ENCODE peak calls at places on chromosomes 3 and 15, in five cellular contexts. J, O, Y, L and X are unnamed samples.

GRCh38 chr3:55662683-55663082 is 175.6 kb upstream of the WNT5A start:
- DNase-seq in J (no peak), O (no peak), Y (no peak), L (no peak), X (no peak)

GRCh38 chr3:55445551-55445950 is 41.6 kb downstream of the WNT5A start:
- DNase-seq in J (no peak), O (no peak), Y (no peak), L (no peak), X (no peak)

GRCh38 chr15:77505556-77505955 is 84.9 kb downstream of the HMG20A start:
- DNase-seq in J (no peak), O (no peak), Y (no peak), L (no peak), X (no peak)

GRCh38 chr3:128649264-128649663 is 1.4 kb downstream of the RPN1 start:
- DNase-seq in J (no peak), O (no peak), Y (no peak), L (no peak), X (no peak)

GRCh38 chr3:141115752-141116541 is 64.8 kb downstream of the SPSB4 start:
- DNase-seq in J (no peak), O (no peak), Y (no peak), L (no peak), X (no peak)

GRCh38 chr3:14118400-14119165 is 6.1 kb downstream of the CHCHD4 start:
- DNase-seq in J (no peak), O (peak), Y (peak), L (no peak), X (no peak)

GRCh38 chr15:68045289-68046265 is 8.5 kb upstream of the PIAS1 start:
- DNase-seq in J (no peak), O (no peak), Y (no peak), L (no peak), X (no peak)

GRCh38 chr3:66468016-66468735 is 32.6 kb downstream of the LRIG1 start:
- DNase-seq in J (no peak), O (no peak), Y (no peak), L (no peak), X (no peak)

GRCh38 chr3:37301980-37302379 is 127.6 kb upstream of the LRRFIP2 start:
- DNase-seq in J (no peak), O (no peak), Y (no peak), L (no peak), X (no peak)

GRCh38 chr3:196222876-196223595 is 6.7 kb downstream of the SLC51A start:
- DNase-seq in J (no peak), O (no peak), Y (no peak), L (no peak), X (no peak)

GRCh38 chr15:48859426-48859825 is 18.5 kb upstream of the EID1 start:
- DNase-seq in J (no peak), O (no peak), Y (no peak), L (no peak), X (no peak)

GRCh38 chr15:40105517-40106202 is 3.0 kb downstream of the BMF start:
- DNase-seq in J (no peak), O (no peak), Y (no peak), L (no peak), X (no peak)

GRCh38 chr15:48897144-48897814 is 19.3 kb downstream of the EID1 start:
- DNase-seq in J (no peak), O (peak), Y (no peak), L (no peak), X (peak)

GRCh38 chr3:96863129-96863740 is 48.8 kb downstream of the EPHA6 start:
- DNase-seq in J (no peak), O (peak), Y (peak), L (no peak), X (no peak)

GRCh38 chr3:158794936-158795518 is 6.8 kb upstream of the MFSD1 start:
- DNase-seq in J (no peak), O (peak), Y (peak), L (no peak), X (no peak)

GRCh38 chr3:135966875-135967274 is 1.3 kb downstream of the PPP2R3A start:
- DNase-seq in J (no peak), O (no peak), Y (no peak), L (no peak), X (no peak)

GRCh38 chr3:173770011-173770410 is 372.5 kb downstream of the NLGN1 start:
- DNase-seq in J (no peak), O (no peak), Y (no peak), L (no peak), X (no peak)

GRCh38 chr15:76140069-76140454 is 80.3 kb downstream of the TMEM266 start:
- DNase-seq in J (no peak), O (no peak), Y (no peak), L (no peak), X (no peak)

GRCh38 chr3:12158387-12159226 is at the start of gene TIMP4:
- DNase-seq in J (no peak), O (peak), Y (no peak), L (no peak), X (no peak)

GRCh38 chr3:126113733-126114132 is 29.8 kb upstream of the SLC41A3 start:
- DNase-seq in J (no peak), O (no peak), Y (no peak), L (no peak), X (no peak)

GRCh38 chr15:43251863-43252241 is 14.9 kb downstream of the TGM5 start:
- DNase-seq in J (no peak), O (no peak), Y (no peak), L (no peak), X (no peak)

GRCh38 chr3:97711664-97712063 is 52.9 kb upstream of the ARL6 start:
- DNase-seq in J (no peak), O (no peak), Y (no peak), L (no peak), X (no peak)

GRCh38 chr3:13571264-13571663 is 22.3 kb downstream of the FBLN2 start:
- DNase-seq in J (no peak), O (no peak), Y (no peak), L (no peak), X (no peak)

GRCh38 chr3:53775834-53776251 is 70.4 kb downstream of the CHDH start:
- DNase-seq in J (no peak), O (peak), Y (no peak), L (no peak), X (no peak)

GRCh38 chr3:119978554-119979208 is 115.6 kb downstream of the GSK3B start:
- DNase-seq in J (no peak), O (no peak), Y (no peak), L (no peak), X (no peak)

GRCh38 chr15:92878593-92879053 is 21.5 kb upstream of the CHD2 start:
- DNase-seq in J (no peak), O (no peak), Y (no peak), L (no peak), X (no peak)

GRCh38 chr15:73403171-73403570 is 34.4 kb upstream of the HCN4 start:
- DNase-seq in J (no peak), O (no peak), Y (no peak), L (no peak), X (no peak)

GRCh38 chr3:113247664-113248458 is 36.5 kb downstream of the BOC start:
- DNase-seq in J (no peak), O (no peak), Y (peak), L (no peak), X (no peak)

GRCh38 chr3:48402281-48402732 is 27.6 kb downstream of the PLXNB1 start:
- DNase-seq in J (no peak), O (peak), Y (peak), L (no peak), X (peak)

GRCh38 chr15:50798684-50799083 is 33.2 kb upstream of the SPPL2A start:
- DNase-seq in J (no peak), O (no peak), Y (peak), L (no peak), X (no peak)

GRCh38 chr3:43389388-43390254 is 103.3 kb downstream of the SNRK start:
- DNase-seq in J (peak), O (no peak), Y (peak), L (peak), X (peak)

GRCh38 chr3:140829796-140830195 is 111.8 kb upstream of the SLC25A36 start:
- DNase-seq in J (no peak), O (no peak), Y (no peak), L (no peak), X (no peak)

GRCh38 chr3:191373327-191373726 is 43.0 kb upstream of the UTS2B start:
- DNase-seq in J (no peak), O (no peak), Y (peak), L (no peak), X (no peak)

GRCh38 chr3:194930439-194931204 is 244.9 kb downstream of the FAM43A start:
- DNase-seq in J (no peak), O (no peak), Y (peak), L (no peak), X (peak)

GRCh38 chr3:12885585-12885934 is 44.2 kb upstream of the RPL32 start:
- DNase-seq in J (no peak), O (no peak), Y (no peak), L (no peak), X (no peak)

GRCh38 chr3:194306109-194306686 is 44.9 kb downstream of the CPN2 start:
- DNase-seq in J (no peak), O (no peak), Y (peak), L (no peak), X (no peak)

GRCh38 chr3:136281966-136282554 is 31.9 kb downstream of the PCCB start:
- DNase-seq in J (no peak), O (no peak), Y (no peak), L (no peak), X (no peak)

GRCh38 chr3:143035466-143036214 is 34.3 kb downstream of the U2SURP start:
- DNase-seq in J (no peak), O (no peak), Y (peak), L (no peak), X (no peak)